ENCODE peak calls at places on chromosomes 7 and 10, in nine cellular contexts. H is psoas muscle, K is left ventricle myocardium inferior, R is tibial artery, X is PC-3, A is small intestine, Q is bronchial epithelial cell, D is sigmoid colon, N is astrocyte. B is an unnamed sample.

GRCh38 chr10:110437351-110437605 is 60.4 kb upstream of the DUSP5 start:
- DNase-seq in H (no peak), K (no peak), R (no peak), X (no peak), A (no peak), Q (no peak), D (no peak), N (no peak), B (no peak)

GRCh38 chr10:69650589-69651261 is 20.7 kb downstream of the FAM241B start:
- DNase-seq in H (peak; percentile 6), K (no peak), R (no peak), X (no peak), A (no peak), Q (no peak), D (no peak), N (no peak), B (no peak)

GRCh38 chr10:3691482-3691881 is 93.5 kb downstream of the KLF6 start:
- DNase-seq in H (no peak), K (no peak), R (no peak), X (no peak), A (no peak), Q (no peak), D (no peak), N (no peak), B (no peak)

GRCh38 chr10:129491123-129491734 is 24.2 kb downstream of the MGMT start:
- DNase-seq in H (no peak), K (no peak), R (no peak), X (peak; percentile 12), A (no peak), Q (peak; percentile 16), D (no peak), N (peak; percentile 2), B (no peak)

GRCh38 chr10:90966146-90966545 is 45.3 kb upstream of the ANKRD1 start:
- DNase-seq in H (no peak), K (no peak), R (no peak), X (no peak), A (no peak), Q (no peak), D (no peak), N (no peak), B (no peak)

GRCh38 chr7:82091126-82091682 is 321.4 kb upstream of the HGF start:
- DNase-seq in H (no peak), K (no peak), R (no peak), X (no peak), A (no peak), Q (no peak), D (no peak), N (no peak), B (no peak)

GRCh38 chr10:78894089-78894840 is 174.5 kb upstream of the ZMIZ1 start:
- DNase-seq in H (peak; percentile 28), K (no peak), R (no peak), X (no peak), A (no peak), Q (no peak), D (no peak), N (no peak), B (no peak)

GRCh38 chr10:52128056-52128683 is 185.9 kb upstream of the DKK1 start:
- DNase-seq in H (peak; percentile 65), K (no peak), R (no peak), X (no peak), A (no peak), Q (no peak), D (no peak), N (no peak), B (no peak)

GRCh38 chr7:332646-333398 is 42.9 kb downstream of the FOXL3 start:
- DNase-seq in H (peak; percentile 89), K (peak; percentile 84), R (no peak), X (peak; percentile 80), A (peak; percentile 80), Q (peak; percentile 38), D (peak; percentile 86), N (no peak), B (peak; percentile 98)

DNA sequence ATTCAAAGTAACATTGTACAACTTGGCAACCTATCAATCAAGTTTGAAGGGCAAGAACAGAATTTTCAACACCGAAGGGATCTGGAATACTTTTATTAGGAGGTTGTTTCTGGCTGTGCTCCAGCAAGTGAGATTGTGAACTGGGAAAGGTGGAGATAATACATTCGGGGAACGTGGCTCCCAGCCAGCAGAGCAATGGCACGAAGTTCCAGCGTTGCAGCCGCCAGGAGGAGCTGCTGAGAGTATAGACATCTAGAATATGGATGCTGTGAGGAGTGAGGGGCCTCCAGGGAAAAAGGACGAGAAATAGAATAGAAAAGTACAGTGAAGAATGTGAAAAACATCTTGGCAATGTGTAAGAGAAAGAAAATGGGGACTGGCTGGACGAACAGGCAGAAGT is 69.5 kb downstream of the TCERG1L start:
- DNase-seq in H (no peak), K (no peak), R (no peak), X (peak; percentile 6), A (peak; percentile 14), Q (no peak), D (no peak), N (no peak), B (peak; percentile 88)
- H3K4me3 ChIP-seq in H (no peak overlapping the region), K (no peak overlapping the region), R (no peak overlapping the region), X (no peak overlapping the region), A (no peak overlapping the region), Q (no peak overlapping the region), D (no peak overlapping the region), N (no peak overlapping the region), B (no peak overlapping the region)

DNA sequence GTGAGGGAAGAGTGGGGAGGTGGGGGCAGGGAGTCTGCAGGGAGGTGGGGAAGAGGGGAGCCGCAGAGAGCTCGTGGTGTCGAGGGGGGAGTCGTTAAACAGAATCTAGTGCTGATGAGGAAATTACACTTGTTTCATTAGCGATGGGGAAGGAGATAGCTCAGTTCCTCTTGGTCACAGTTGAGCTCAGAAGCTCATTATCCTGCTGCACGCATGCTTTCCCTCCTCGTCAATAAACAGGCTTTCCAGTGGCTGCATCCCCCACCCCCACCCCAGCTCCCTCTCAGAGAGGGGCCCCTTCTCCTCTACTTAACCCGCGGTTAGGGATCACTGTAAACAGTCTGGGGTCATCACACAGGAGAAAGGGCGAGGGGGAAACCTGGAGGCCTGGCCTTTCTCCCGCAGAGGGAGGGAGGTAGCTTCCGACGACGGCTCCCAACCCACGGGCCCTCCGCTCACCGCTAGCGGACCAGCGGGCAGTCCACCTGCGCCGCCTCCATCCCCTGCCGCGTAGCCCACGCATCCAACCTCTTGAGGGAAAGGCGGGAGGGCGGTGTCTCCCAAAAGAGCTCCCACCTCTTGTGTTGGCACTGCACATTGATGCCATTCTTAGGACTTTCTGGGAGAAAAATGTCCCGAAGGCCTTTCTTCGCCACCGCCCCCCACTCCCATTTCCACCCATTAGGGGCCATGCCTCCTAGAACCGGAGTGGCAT is 80.7 kb downstream of the PAX2 start:
- DNase-seq in H (no peak), K (no peak), R (no peak), X (no peak), A (no peak), Q (no peak), D (peak; percentile 35), N (no peak), B (peak; percentile 64)
- H3K27me3 ChIP-seq in H (no peaks in the 10 kb centered on the region), K (peaks cover 98% of the 10 kb centered on the region), R (no peaks in the 10 kb centered on the region), X (peaks cover 52% of the 10 kb centered on the region), A (peaks cover 61% of the 10 kb centered on the region), Q (peaks cover 66% of the 10 kb centered on the region), D (peaks cover 100% of the 10 kb centered on the region), N (peaks cover 79% of the 10 kb centered on the region), B (peaks cover 100% of the 10 kb centered on the region)

GRCh38 chr7:102471791-102472125 is 7.0 kb downstream of the POLR2J start:
- DNase-seq in H (peak; percentile 43), K (no peak), R (no peak), X (no peak), A (no peak), Q (no peak), D (no peak), N (no peak), B (no peak)

GRCh38 chr7:102469972-102470825 is 5.4 kb downstream of the LRWD1 start:
- DNase-seq in H (peak; percentile 53), K (no peak), R (no peak), X (no peak), A (peak; percentile 93), Q (no peak), D (peak; percentile 63), N (no peak), B (no peak)

GRCh38 chr7:102469351-102469971 is 4.7 kb downstream of the LRWD1 start:
- DNase-seq in H (peak; percentile 48), K (no peak), R (no peak), X (no peak), A (no peak), Q (no peak), D (peak; percentile 60), N (no peak), B (no peak)

GRCh38 chr7:102473271-102473991 is 5.3 kb downstream of the POLR2J start:
- DNase-seq in H (peak; percentile 66), K (no peak), R (peak; percentile 18), X (no peak), A (no peak), Q (no peak), D (peak; percentile 62), N (no peak), B (no peak)

DNA sequence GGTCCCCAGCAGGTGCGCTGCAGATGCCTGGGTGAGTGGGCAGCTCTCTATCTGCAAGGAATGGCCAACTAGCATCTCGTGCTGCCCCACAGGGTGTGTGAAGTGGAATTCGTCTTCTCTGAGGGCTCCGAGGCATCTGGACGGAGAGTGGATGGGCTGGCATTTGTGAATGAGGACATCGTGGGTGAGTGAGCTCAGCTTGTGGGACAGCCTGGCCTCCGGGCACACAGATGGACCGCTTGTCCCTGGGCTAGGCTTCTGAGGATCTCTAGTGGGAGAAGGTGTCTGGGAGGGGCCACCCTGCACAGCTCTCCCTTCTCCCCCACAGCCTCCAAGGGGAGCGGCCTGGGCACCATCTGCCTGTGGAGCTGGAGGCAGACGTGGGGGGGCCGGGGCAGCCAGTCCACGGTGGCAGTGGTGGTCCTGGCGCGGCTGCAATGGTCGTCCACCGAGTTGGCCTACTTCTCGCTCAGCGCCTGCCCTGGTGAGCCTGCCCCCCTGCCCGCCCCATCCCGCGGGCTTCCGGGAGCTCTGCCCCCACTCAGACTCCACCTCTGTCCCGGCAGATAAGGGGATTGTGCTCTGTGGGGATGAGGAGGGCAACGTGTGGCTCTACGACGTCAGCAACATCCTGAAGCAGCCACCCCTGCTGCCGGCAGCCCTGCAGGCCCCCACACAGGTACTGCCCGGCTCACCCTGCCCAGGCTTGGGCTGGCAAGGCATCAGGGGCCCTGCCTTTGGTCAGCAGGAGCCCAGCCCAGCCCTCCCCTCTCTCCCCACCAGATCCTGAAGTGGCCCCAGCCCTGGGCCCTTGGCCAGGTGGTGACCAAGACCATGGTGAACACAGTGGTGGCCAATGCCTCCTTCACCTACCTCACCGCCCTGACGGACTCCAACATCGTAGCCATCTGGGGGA is 6.3 kb downstream of the POLR2J start:
- DNase-seq in H (peak; percentile 54), K (no peak), R (peak; percentile 9), X (no peak), A (no peak), Q (no peak), D (peak; percentile 61), N (no peak), B (no peak)
- H3K36me3 ChIP-seq in H (peaks cover 6% of the 10 kb centered on the region), K (peaks cover 27% of the 10 kb centered on the region), R (peaks cover 26% of the 10 kb centered on the region), X (no peaks in the 10 kb centered on the region), A (no peaks in the 10 kb centered on the region), Q (peaks cover 7% of the 10 kb centered on the region), D (peaks cover 49% of the 10 kb centered on the region), N (peaks cover 3% of the 10 kb centered on the region), B (peaks cover 4% of the 10 kb centered on the region)

DNA sequence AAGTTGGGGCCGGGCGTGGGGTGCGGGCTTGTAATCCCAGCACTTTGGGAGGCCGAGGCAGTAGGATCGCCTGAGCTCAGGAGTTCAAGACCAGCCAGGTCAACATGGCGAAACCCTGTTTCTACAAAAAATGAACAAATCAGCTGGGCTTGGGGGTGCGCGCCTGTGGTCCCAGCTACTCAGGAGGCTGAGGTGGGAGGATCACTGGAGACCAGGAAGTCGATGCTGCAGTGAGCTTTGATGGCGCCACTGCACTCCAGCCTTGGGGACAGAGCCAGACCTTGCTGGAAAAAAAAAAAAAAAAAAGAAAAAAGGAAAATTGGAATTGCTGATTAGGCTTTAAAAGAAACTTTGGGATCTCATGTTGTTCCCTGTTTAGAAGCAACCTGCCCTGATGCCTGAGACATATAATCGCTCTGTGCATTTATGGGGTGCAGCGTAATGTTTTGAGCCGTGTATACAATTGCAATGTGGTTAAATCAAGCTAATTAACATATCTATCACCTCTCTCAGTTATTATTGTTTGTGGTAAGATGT is 849 bp downstream of the AKR1E2 start:
- DNase-seq in H (no peak), K (no peak), R (no peak), X (no peak), A (peak; percentile 13), Q (no peak), D (no peak), N (no peak), B (no peak)
- H3K4me3 ChIP-seq in H (peak overlapping the region; percentile 80), K (peak overlapping the region; percentile 77), R (peak overlapping the region; percentile 71), X (no peak overlapping the region), A (no peak overlapping the region), Q (peak overlapping the region; percentile 51), D (peak overlapping the region; percentile 53), N (peak overlapping the region; percentile 51), B (peak overlapping the region; percentile 51)